ENCODE peak calls at places on chromosome 1, in ten cellular contexts. F is CD8-positive, alpha-beta T cell; M is right atrium auricular region; A is hepatocyte; N is heart left ventricle; T is lower lobe of right lung; V is GM23338; G is transverse colon; Z is IMR-90; J is SJSA1. U is an unnamed sample.

GRCh38 chr1:205477759-205478247 is 22.0 kb upstream of the BLACAT1 start:
- DNase-seq in F (no peak), M (no peak), A (peak; percentile 53), N (peak; percentile 42), T (peak; percentile 86), V (no peak), G (peak; percentile 67), Z (peak; percentile 33), J (peak; percentile 62), U (no peak)

GRCh38 chr1:33301273-33301984 is 19.5 kb downstream of the A3GALT2 start:
- DNase-seq in F (no peak), M (no peak), A (no peak), N (no peak), T (no peak), V (no peak), G (no peak), Z (peak; percentile 18), J (no peak), U (no peak)

GRCh38 chr1:3319874-3320245 is 134.6 kb upstream of the ARHGEF16 start:
- DNase-seq in F (no peak), M (peak; percentile 64), A (peak; percentile 85), N (no peak), T (no peak), V (peak; percentile 82), G (peak; percentile 72), Z (peak; percentile 49), J (no peak), U (no peak)

GRCh38 chr1:22048351-22049192 is 3.9 kb upstream of the CDC42 start:
- DNase-seq in F (no peak), M (no peak), A (no peak), N (no peak), T (peak; percentile 57), V (peak; percentile 37), G (no peak), Z (peak; percentile 18), J (no peak), U (no peak)

GRCh38 chr1:182185822-182186756 is 124.6 kb upstream of the ZNF648 start:
- DNase-seq in F (no peak), M (no peak), A (peak; percentile 51), N (no peak), T (no peak), V (peak; percentile 15), G (no peak), Z (peak; percentile 47), J (peak; percentile 53), U (no peak)

GRCh38 chr1:67429011-67429527 is 1.1 kb downstream of the SERBP1 start:
- DNase-seq in F (no peak), M (no peak), A (peak; percentile 22), N (no peak), T (no peak), V (peak; percentile 40), G (no peak), Z (no peak), J (no peak), U (peak; percentile 23)

GRCh38 chr1:166956057-166956850 is 19.1 kb downstream of the ILDR2 start:
- DNase-seq in F (no peak), M (no peak), A (no peak), N (no peak), T (no peak), V (no peak), G (no peak), Z (no peak), J (no peak), U (no peak)

GRCh38 chr1:177648138-177648537 is 321.7 kb downstream of the SEC16B start:
- DNase-seq in F (no peak), M (no peak), A (no peak), N (no peak), T (no peak), V (no peak), G (no peak), Z (no peak), J (no peak), U (no peak)

GRCh38 chr1:27361553-27361952 is 5.2 kb downstream of the MAP3K6 start:
- DNase-seq in F (no peak), M (no peak), A (no peak), N (no peak), T (peak; percentile 43), V (no peak), G (no peak), Z (no peak), J (no peak), U (no peak)

GRCh38 chr1:27359822-27360158 is 7.0 kb downstream of the MAP3K6 start:
- DNase-seq in F (no peak), M (no peak), A (no peak), N (no peak), T (no peak), V (no peak), G (no peak), Z (no peak), J (no peak), U (no peak)

GRCh38 chr1:27360159-27361043 is 6.4 kb downstream of the MAP3K6 start:
- DNase-seq in F (no peak), M (no peak), A (peak; percentile 54), N (no peak), T (peak; percentile 77), V (peak; percentile 72), G (peak; percentile 52), Z (no peak), J (no peak), U (peak; percentile 32)

GRCh38 chr1:27358928-27359313 is 7.8 kb downstream of the MAP3K6 start:
- DNase-seq in F (no peak), M (no peak), A (no peak), N (no peak), T (no peak), V (no peak), G (no peak), Z (no peak), J (no peak), U (no peak)

DNA sequence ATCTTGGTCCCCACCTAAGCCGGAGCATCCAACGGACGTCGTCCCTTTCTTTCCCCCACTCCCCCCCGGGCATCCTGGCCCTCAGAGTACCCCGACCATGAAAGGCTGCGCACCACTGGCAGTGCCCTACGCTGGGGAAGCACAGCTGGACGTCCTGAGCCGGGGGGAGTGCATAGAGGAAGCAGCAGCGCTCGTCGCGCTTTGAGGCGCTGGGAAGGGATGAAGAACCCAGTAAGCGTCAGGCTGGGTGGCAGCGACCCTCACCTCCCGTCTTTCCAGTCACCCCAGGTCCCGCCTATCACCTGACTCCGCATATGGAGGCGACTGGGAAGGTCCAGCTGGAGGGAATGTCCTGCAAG is 5.7 kb downstream of the MAP3K6 start:
- DNase-seq in F (no peak), M (no peak), A (no peak), N (no peak), T (peak; percentile 44), V (peak; percentile 55), G (no peak), Z (no peak), J (no peak), U (no peak)
- H3K4me3 ChIP-seq in F (peak overlapping the region; percentile 36), M (no peak overlapping the region), A (no peak overlapping the region), N (peak overlapping the region; percentile 44), T (no peak overlapping the region), V (peak overlapping the region; percentile 88), G (no peak overlapping the region), Z (no peak overlapping the region), J (no peak overlapping the region), U (no peak overlapping the region)

GRCh38 chr1:23977854-23978191 is 2.3 kb downstream of the SRSF10 start:
- DNase-seq in F (no peak), M (no peak), A (no peak), N (no peak), T (no peak), V (no peak), G (no peak), Z (no peak), J (no peak), U (no peak)

GRCh38 chr1:23980725-23981063 is 567 bp upstream of the SRSF10 start:
- DNase-seq in F (no peak), M (no peak), A (peak; percentile 43), N (no peak), T (no peak), V (peak; percentile 47), G (peak; percentile 21), Z (peak; percentile 64), J (peak; percentile 93), U (no peak)

GRCh38 chr1:23978825-23979224 is 1.3 kb downstream of the SRSF10 start:
- DNase-seq in F (no peak), M (no peak), A (no peak), N (no peak), T (no peak), V (no peak), G (no peak), Z (no peak), J (no peak), U (no peak)

GRCh38 chr1:23980006-23980724 is at the start of gene SRSF10:
- DNase-seq in F (peak; percentile 94), M (peak; percentile 99), A (peak; percentile 99), N (peak; percentile 99), T (peak; percentile 98), V (peak; percentile 99), G (peak; percentile 99), Z (peak; percentile 99), J (peak; percentile 99), U (peak; percentile 99)

DNA sequence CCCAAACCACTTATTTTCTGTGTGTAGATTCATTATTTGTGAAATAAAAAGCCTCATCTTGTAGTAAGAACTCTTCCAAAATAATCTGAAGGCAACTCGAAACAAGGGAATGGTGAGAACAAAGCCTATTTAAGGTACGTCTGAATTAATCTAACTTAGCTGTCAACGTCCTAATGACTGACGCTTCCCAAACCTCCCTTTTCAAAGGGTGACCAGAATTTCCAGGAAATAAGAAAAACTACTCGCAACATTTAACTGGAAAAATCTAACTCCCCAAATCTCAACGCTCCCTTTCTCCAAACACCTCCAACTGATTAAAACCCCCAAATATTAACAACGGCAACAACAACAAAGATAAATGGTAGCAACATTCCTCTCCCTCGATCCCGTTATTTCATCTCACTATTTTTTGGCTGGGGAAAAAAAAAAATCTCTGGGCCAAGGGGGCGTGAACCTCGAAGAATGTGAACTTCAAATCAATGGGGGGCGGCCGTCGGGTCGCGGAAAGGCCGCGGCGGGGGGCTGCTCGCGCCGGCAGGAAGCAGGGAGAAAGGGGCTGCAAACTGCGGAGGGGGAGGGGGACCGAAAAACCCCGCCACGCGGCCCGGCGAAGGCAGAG is 631 bp downstream of the SRSF10 start:
- DNase-seq in F (no peak), M (no peak), A (no peak), N (no peak), T (no peak), V (peak; percentile 79), G (no peak), Z (no peak), J (no peak), U (no peak)
- H3K4me1 ChIP-seq in F (peaks cover 41% of the 10 kb centered on the region), M (no peaks in the 10 kb centered on the region), A (peaks cover 37% of the 10 kb centered on the region), N (peaks cover 36% of the 10 kb centered on the region), T (peaks cover 59% of the 10 kb centered on the region), V (peaks cover 31% of the 10 kb centered on the region), G (peaks cover 51% of the 10 kb centered on the region), Z (peaks cover 7% of the 10 kb centered on the region), J (peaks cover 27% of the 10 kb centered on the region), U (peaks cover 41% of the 10 kb centered on the region)

DNA sequence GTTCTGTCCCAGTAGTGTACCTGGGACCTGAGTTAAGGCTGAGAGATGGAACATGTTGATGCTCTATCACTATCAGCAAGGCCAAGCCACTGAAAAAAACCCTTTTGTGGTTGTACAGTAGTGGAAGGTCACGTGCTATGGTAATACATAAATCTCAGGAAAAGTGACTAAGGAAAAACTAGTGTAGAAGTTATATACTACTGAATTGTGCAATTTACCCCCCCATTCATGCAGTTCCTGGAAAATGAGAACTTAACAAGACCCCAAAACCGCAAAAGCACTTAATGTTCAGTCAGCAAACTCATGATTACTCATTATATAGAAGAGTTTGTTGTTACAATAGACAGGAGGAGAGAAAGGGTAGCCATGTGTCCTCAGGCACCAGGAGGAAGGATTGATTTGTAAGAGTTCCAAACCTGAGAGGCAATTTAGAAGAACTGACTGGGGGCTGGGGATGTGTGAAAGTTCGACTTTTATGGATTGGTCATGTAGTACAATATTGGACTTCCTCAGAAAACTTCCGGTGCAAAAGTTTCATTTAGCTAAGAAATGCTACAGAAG is 91.6 kb downstream of the RGL1 start:
- DNase-seq in F (no peak), M (no peak), A (no peak), N (no peak), T (no peak), V (no peak), G (no peak), Z (peak; percentile 49), J (no peak), U (no peak)
- H3K27ac ChIP-seq in F (no peak overlapping the region), M (no peak overlapping the region), A (no peak overlapping the region), N (no peak overlapping the region), T (no peak overlapping the region), V (no peak overlapping the region), G (no peak overlapping the region), Z (no peak overlapping the region), J (no peak overlapping the region), U (no peak overlapping the region)

DNA sequence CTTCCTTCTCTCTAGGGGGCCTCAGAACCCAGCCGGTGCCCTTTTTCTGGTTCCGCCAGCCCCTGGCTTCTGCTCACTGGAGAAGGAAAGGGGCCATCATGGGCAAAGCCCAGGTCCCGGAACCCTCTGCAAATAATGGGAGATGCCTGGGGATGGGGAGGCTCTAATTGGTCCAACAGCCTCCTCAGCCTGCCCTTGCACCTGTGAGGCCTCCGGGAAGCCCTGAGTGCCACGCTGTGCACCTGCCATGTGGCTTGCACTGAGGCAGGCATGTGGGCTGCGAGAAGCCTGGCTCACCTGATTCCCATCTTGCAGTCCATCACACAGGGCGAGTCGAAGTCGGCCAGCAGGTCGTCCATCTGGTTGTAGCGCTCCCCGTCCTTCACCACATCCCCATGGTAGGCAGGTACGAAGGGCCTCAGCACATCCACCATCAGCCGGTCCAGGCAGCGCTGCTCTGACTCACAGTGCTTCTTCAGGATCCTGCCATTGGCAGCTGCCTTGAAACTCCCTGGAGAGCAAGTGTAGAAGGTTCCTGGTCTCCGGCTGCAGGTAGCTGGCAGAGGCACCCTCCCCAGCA is 92.1 kb downstream of the ITPKB start:
- DNase-seq in F (no peak), M (no peak), A (no peak), N (no peak), T (peak; percentile 34), V (no peak), G (no peak), Z (no peak), J (no peak), U (peak; percentile 42)
- H3K4me3 ChIP-seq in F (no peak overlapping the region), M (no peak overlapping the region), A (no peak overlapping the region), N (no peak overlapping the region), T (no peak overlapping the region), V (no peak overlapping the region), G (no peak overlapping the region), Z (no peak overlapping the region), J (no peak overlapping the region), U (no peak overlapping the region)

U was measured in CD8-positive, alpha-beta memory T cell.